ENCODE peak calls at places on chromosomes 7 and 10, in four cellular contexts. One of them, this sample, is unnamed. For H3K27me3, the result is how much of the 10 kb centered on the place peaks cover.

GRCh38 chr7:50304158-50304910 is at the start of gene IKZF1:
- DNase-seq in stomach: peak
- DNase-seq in HCT116: no peak
- DNase-seq in ovary: no peak
- DNase-seq in this sample: peak

GRCh38 chr10:71729023-71729649 is 9.6 kb upstream of the C10orf105 start:
- DNase-seq in stomach: peak
- DNase-seq in HCT116: no peak
- DNase-seq in ovary: no peak
- DNase-seq in this sample: peak

GRCh38 chr7:33444501-33444900 is 315.1 kb downstream of the BBS9 start:
- DNase-seq in stomach: no peak
- DNase-seq in HCT116: no peak
- DNase-seq in ovary: peak
- DNase-seq in this sample: peak

GRCh38 chr10:17428616-17429097 is 25.7 kb downstream of the ST8SIA6 start:
- DNase-seq in stomach: no peak
- DNase-seq in HCT116: no peak
- DNase-seq in ovary: no peak
- DNase-seq in this sample: no peak

GRCh38 chr10:71486465-71487114 is 89.9 kb downstream of the CDH23 start:
- DNase-seq in stomach: peak
- DNase-seq in HCT116: peak
- DNase-seq in ovary: no peak
- DNase-seq in this sample: peak

GRCh38 chr10:98168147-98168546 is 33.7 kb downstream of the R3HCC1L start:
- DNase-seq in stomach: no peak
- DNase-seq in HCT116: no peak
- DNase-seq in ovary: no peak
- DNase-seq in this sample: no peak

GRCh38 chr10:91613411-91614253 is 19.2 kb downstream of the PPP1R3C start:
- DNase-seq in stomach: no peak
- DNase-seq in HCT116: peak
- DNase-seq in ovary: no peak
- DNase-seq in this sample: no peak

GRCh38 chr7:24466109-24466768 is 107.0 kb upstream of the PALS2 start:
- DNase-seq in stomach: no peak
- DNase-seq in HCT116: no peak
- DNase-seq in ovary: no peak
- DNase-seq in this sample: no peak

GRCh38 chr10:125016611-125017202 is 74.8 kb downstream of the ZRANB1 start:
- DNase-seq in stomach: no peak
- DNase-seq in HCT116: no peak
- DNase-seq in ovary: peak
- DNase-seq in this sample: peak

GRCh38 chr10:89207801-89208551 is 859 bp upstream of the CH25H start:
- DNase-seq in stomach: no peak
- DNase-seq in HCT116: no peak
- DNase-seq in ovary: peak
- DNase-seq in this sample: peak

GRCh38 chr10:5963591-5963990 is 13.8 kb downstream of the IL15RA start:
- DNase-seq in stomach: no peak
- DNase-seq in HCT116: no peak
- DNase-seq in ovary: no peak
- DNase-seq in this sample: no peak

GRCh38 chr10:5965266-5965665 is 12.1 kb downstream of the IL15RA start:
- DNase-seq in stomach: peak
- DNase-seq in HCT116: no peak
- DNase-seq in ovary: no peak
- DNase-seq in this sample: no peak

GRCh38 chr10:5964736-5965135 is 12.6 kb downstream of the IL15RA start:
- DNase-seq in stomach: peak
- DNase-seq in HCT116: no peak
- DNase-seq in ovary: no peak
- DNase-seq in this sample: no peak

GRCh38 chr10:5961405-5962100 is 15.8 kb downstream of the IL15RA start:
- DNase-seq in stomach: no peak
- DNase-seq in HCT116: no peak
- DNase-seq in ovary: no peak
- DNase-seq in this sample: no peak

DNA sequence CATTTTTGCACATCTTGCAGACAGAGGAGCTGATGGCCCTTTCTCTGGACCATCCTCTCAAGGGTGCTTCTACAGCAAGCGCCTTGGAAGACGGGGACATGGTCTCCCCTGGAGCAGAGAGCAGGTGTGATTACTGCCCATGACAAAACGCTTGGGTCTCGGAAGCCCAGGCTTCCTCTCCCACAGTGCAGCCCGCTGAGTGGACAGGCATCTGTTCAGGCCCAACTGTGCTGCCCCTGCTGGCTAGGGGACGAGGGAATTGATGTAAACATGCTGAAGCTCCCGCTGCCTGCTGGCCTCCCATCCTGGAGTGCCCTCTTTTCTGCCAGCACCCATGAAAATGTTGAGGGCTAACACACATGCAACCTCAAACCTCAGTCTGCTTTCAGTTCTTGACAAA is 14.3 kb downstream of the IL15RA start:
- DNase-seq in stomach: no peak
- DNase-seq in HCT116: no peak
- DNase-seq in ovary: no peak
- DNase-seq in this sample: no peak
- TF ChIP-seq CTCF in stomach: no peak
- TF ChIP-seq CTCF in HCT116: no peak
- TF ChIP-seq CTCF in ovary: no peak
- TF ChIP-seq CTCF in this sample: no peak

DNA sequence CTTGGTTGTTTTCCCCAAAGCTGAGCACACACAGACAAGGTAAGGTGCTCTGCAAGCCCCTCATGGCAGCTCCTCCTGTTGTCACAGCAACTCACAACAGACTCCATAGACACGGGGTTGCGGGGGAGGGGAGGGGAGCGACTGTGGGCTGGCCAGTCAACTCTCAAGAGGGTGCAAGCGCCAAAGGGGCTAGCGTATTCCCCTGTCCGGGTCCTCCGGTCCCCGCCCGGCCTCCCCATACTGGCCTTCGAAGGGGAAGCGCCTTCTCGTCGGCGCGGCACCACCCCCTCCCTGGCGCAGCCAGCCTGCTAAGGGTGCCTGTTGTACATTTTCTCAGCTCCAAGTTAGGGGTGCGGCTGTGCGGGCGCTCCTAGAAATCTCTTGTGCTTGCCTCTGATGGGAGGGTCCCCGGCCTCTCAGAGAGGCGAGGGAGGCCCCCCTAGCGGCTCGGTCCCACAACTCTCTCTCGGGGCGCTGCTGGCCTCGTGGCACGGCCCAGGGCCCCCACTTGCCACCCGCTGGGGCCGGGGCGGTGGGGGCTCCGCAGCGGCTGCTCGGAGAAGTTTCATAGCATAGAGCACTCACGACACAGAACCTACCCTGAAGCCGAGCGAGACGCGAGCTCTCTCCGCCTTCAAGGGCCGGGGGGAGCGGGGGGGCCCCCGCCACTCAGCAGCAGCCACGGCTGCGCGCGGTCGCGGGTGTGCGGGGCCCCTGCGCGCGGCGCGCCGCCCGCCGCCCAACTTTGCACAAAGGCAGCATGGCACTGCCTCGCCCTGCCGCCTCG is 420 bp downstream of the RHOBTB1 start:
- DNase-seq in stomach: peak
- DNase-seq in HCT116: peak
- DNase-seq in ovary: peak
- DNase-seq in this sample: peak
- TF ChIP-seq POLR2A in stomach: no peak
- TF ChIP-seq POLR2A in HCT116: no peak
- TF ChIP-seq POLR2A in ovary: peak
- TF ChIP-seq POLR2A in this sample: no peak

GRCh38 chr7:129457101-129457500 is 22.9 kb downstream of the STRIP2 start:
- DNase-seq in stomach: no peak
- DNase-seq in HCT116: no peak
- DNase-seq in ovary: no peak
- DNase-seq in this sample: no peak
- H3K27me3 ChIP-seq in stomach: under half
- H3K27me3 ChIP-seq in HCT116: under half
- H3K27me3 ChIP-seq in ovary: under half
- H3K27me3 ChIP-seq in this sample: under half

GRCh38 chr10:127815147-127815546 is 77.6 kb downstream of the CLRN3 start:
- DNase-seq in stomach: no peak
- DNase-seq in HCT116: no peak
- DNase-seq in ovary: no peak
- DNase-seq in this sample: no peak

GRCh38 chr10:127813290-127813689 is 76.3 kb downstream of the FOXI2 start:
- DNase-seq in stomach: no peak
- DNase-seq in HCT116: peak
- DNase-seq in ovary: no peak
- DNase-seq in this sample: no peak
- TF ChIP-seq CTCF in stomach: no peak
- TF ChIP-seq CTCF in HCT116: peak
- TF ChIP-seq CTCF in ovary: peak
- TF ChIP-seq CTCF in this sample: no peak